ENCODE peak calls at places on chromosomes 5 and 9, in four cellular contexts. G is GM12864, Y is left ventricle myocardium inferior, F is HFFc6. V is an unnamed sample.

GRCh38 chr5:10556331-10556807 is 7.5 kb upstream of the ANKRD33B start:
- DNase-seq in F (peak), G (no peak), Y (no peak), V (no peak)

GRCh38 chr5:111493031-111493430 is 19.3 kb downstream of the STARD4 start:
- DNase-seq in G (no peak), Y (no peak), F (no peak), V (no peak)

GRCh38 chr9:128091571-128091970 is 23.5 kb downstream of the SLC25A25 start:
- DNase-seq in G (no peak), Y (no peak), F (no peak), V (no peak)

GRCh38 chr5:115522832-115523365 is 21.7 kb downstream of the FEM1C start:
- DNase-seq in G (no peak), F (no peak), Y (no peak), V (no peak)

GRCh38 chr9:2267171-2267740 is 252.1 kb downstream of the SMARCA2 start:
- DNase-seq in G (no peak), Y (peak), F (no peak), V (no peak)

GRCh38 chr9:15078345-15078744 is 168.1 kb upstream of the FREM1 start:
- DNase-seq in Y (no peak), F (no peak), G (no peak), V (no peak)

GRCh38 chr5:138438003-138438723 is 694 bp upstream of the REEP2 start:
- DNase-seq in G (no peak), F (no peak), Y (no peak), V (no peak)

GRCh38 chr5:65334077-65334476 is 147.6 kb downstream of the ADAMTS6 start:
- DNase-seq in F (no peak), G (no peak), Y (no peak), V (peak)

GRCh38 chr9:35598863-35599590 is 6.0 kb upstream of the TESK1 start:
- DNase-seq in Y (no peak), G (no peak), F (no peak), V (no peak)

GRCh38 chr5:62931081-62931480 is 352.5 kb downstream of the LRRC70 start:
- DNase-seq in F (no peak), Y (no peak), G (no peak), V (no peak)

GRCh38 chr5:157216395-157217142 is 35.9 kb downstream of the ITK start:
- DNase-seq in G (no peak), Y (no peak), F (no peak), V (no peak)

GRCh38 chr5:157126-157715 is 34.1 kb upstream of the LRRC14B start:
- DNase-seq in G (no peak), Y (no peak), F (no peak), V (no peak)

GRCh38 chr5:83964235-83964634 is 243.6 kb upstream of the HAPLN1 start:
- DNase-seq in F (no peak), G (no peak), Y (no peak), V (no peak)

GRCh38 chr5:95669540-95669939 is 13.3 kb downstream of the SPATA9 start:
- DNase-seq in G (no peak), F (peak), Y (peak), V (no peak)

GRCh38 chr5:112005533-112005926 is 248.5 kb upstream of the NREP start:
- DNase-seq in G (no peak), F (peak), Y (no peak), V (no peak)

GRCh38 chr9:120408680-120409258 is 171.2 kb downstream of the CDK5RAP2 start:
- DNase-seq in F (no peak), Y (no peak), G (no peak), V (no peak)